ENCODE peak calls at places on chromosomes 1 and 21, in five cellular contexts. One of them, this sample, is unnamed.

GRCh38 chr1:242425232-242425631 is 99.3 kb downstream of the PLD5 start:
- DNase-seq in WTC11: no peak
- DNase-seq in nephron progenitor cell: no peak
- DNase-seq in epithelial cell of esophagus: peak
- DNase-seq in right lobe of liver: no peak
- DNase-seq in this sample: no peak

GRCh38 chr21:36127250-36127904 is 7.5 kb upstream of the CBR3 start:
- DNase-seq in WTC11: no peak
- DNase-seq in nephron progenitor cell: no peak
- DNase-seq in epithelial cell of esophagus: no peak
- DNase-seq in right lobe of liver: no peak
- DNase-seq in this sample: no peak

GRCh38 chr1:43405876-43406234 is 16.2 kb downstream of the SZT2 start:
- DNase-seq in WTC11: no peak
- DNase-seq in nephron progenitor cell: no peak
- DNase-seq in epithelial cell of esophagus: no peak
- DNase-seq in right lobe of liver: no peak
- DNase-seq in this sample: no peak

GRCh38 chr1:91282695-91283420 is 121.8 kb downstream of the HFM1 start:
- DNase-seq in WTC11: peak
- DNase-seq in nephron progenitor cell: peak
- DNase-seq in epithelial cell of esophagus: peak
- DNase-seq in right lobe of liver: no peak
- DNase-seq in this sample: peak

GRCh38 chr1:191913234-191913948 is 244.9 kb upstream of the RGS18 start:
- DNase-seq in WTC11: no peak
- DNase-seq in nephron progenitor cell: no peak
- DNase-seq in epithelial cell of esophagus: no peak
- DNase-seq in right lobe of liver: no peak
- DNase-seq in this sample: no peak

GRCh38 chr1:46466477-46467182 is 23.0 kb upstream of the DMBX1 start:
- DNase-seq in WTC11: peak
- DNase-seq in nephron progenitor cell: peak
- DNase-seq in epithelial cell of esophagus: peak
- DNase-seq in right lobe of liver: no peak
- DNase-seq in this sample: peak

GRCh38 chr1:63523738-63524137 is 413 bp downstream of the EFCAB7 start:
- DNase-seq in WTC11: no peak
- DNase-seq in nephron progenitor cell: peak
- DNase-seq in epithelial cell of esophagus: no peak
- DNase-seq in right lobe of liver: no peak
- DNase-seq in this sample: no peak

GRCh38 chr1:46543761-46544560 is 7.5 kb downstream of the KNCN start:
- DNase-seq in WTC11: no peak
- DNase-seq in nephron progenitor cell: peak
- DNase-seq in epithelial cell of esophagus: no peak
- DNase-seq in right lobe of liver: no peak
- DNase-seq in this sample: no peak

GRCh38 chr1:209560529-209560928 is 23.0 kb upstream of the CAMK1G start:
- DNase-seq in WTC11: no peak
- DNase-seq in nephron progenitor cell: no peak
- DNase-seq in epithelial cell of esophagus: no peak
- DNase-seq in right lobe of liver: no peak
- DNase-seq in this sample: no peak

GRCh38 chr1:236315518-236315917 is 33.8 kb upstream of the ERO1B start:
- DNase-seq in WTC11: no peak
- DNase-seq in nephron progenitor cell: no peak
- DNase-seq in epithelial cell of esophagus: no peak
- DNase-seq in right lobe of liver: no peak
- DNase-seq in this sample: no peak

GRCh38 chr1:47478090-47478489 is 40.2 kb downstream of the FOXD2 start:
- DNase-seq in WTC11: no peak
- DNase-seq in nephron progenitor cell: peak
- DNase-seq in epithelial cell of esophagus: no peak
- DNase-seq in right lobe of liver: peak
- DNase-seq in this sample: no peak

GRCh38 chr1:183907106-183907505 is 102.2 kb downstream of the RGL1 start:
- DNase-seq in WTC11: no peak
- DNase-seq in nephron progenitor cell: no peak
- DNase-seq in epithelial cell of esophagus: no peak
- DNase-seq in right lobe of liver: no peak
- DNase-seq in this sample: no peak

GRCh38 chr1:53639251-53639721 is 99.7 kb downstream of the GLIS1 start:
- DNase-seq in WTC11: peak
- DNase-seq in nephron progenitor cell: peak
- DNase-seq in epithelial cell of esophagus: peak
- DNase-seq in right lobe of liver: no peak
- DNase-seq in this sample: no peak

GRCh38 chr1:41330588-41331545 is 30.4 kb upstream of the FOXO6 start:
- DNase-seq in WTC11: peak
- DNase-seq in nephron progenitor cell: peak
- DNase-seq in epithelial cell of esophagus: no peak
- DNase-seq in right lobe of liver: no peak
- DNase-seq in this sample: no peak

GRCh38 chr1:1360511-1361169 is 2.3 kb upstream of the MXRA8 start:
- DNase-seq in WTC11: peak
- DNase-seq in nephron progenitor cell: peak
- DNase-seq in epithelial cell of esophagus: peak
- DNase-seq in right lobe of liver: no peak
- DNase-seq in this sample: no peak

GRCh38 chr1:244801246-244801645 is 34.2 kb upstream of the COX20 start:
- DNase-seq in WTC11: peak
- DNase-seq in nephron progenitor cell: no peak
- DNase-seq in epithelial cell of esophagus: peak
- DNase-seq in right lobe of liver: peak
- DNase-seq in this sample: peak

GRCh38 chr1:174723815-174724214 is 275.9 kb upstream of the CACYBP start:
- DNase-seq in WTC11: no peak
- DNase-seq in nephron progenitor cell: no peak
- DNase-seq in epithelial cell of esophagus: no peak
- DNase-seq in right lobe of liver: no peak
- DNase-seq in this sample: no peak

GRCh38 chr1:156102634-156103511 is 11.6 kb upstream of the LMNA start:
- DNase-seq in WTC11: no peak
- DNase-seq in nephron progenitor cell: no peak
- DNase-seq in epithelial cell of esophagus: no peak
- DNase-seq in right lobe of liver: no peak
- DNase-seq in this sample: no peak

GRCh38 chr21:37266515-37267221 is 466 bp downstream of the VPS26C start:
- DNase-seq in WTC11: peak
- DNase-seq in nephron progenitor cell: peak
- DNase-seq in epithelial cell of esophagus: no peak
- DNase-seq in right lobe of liver: peak
- DNase-seq in this sample: peak

GRCh38 chr21:25298512-25299491 is 308.5 kb downstream of the MRPL39 start:
- DNase-seq in WTC11: no peak
- DNase-seq in nephron progenitor cell: no peak
- DNase-seq in epithelial cell of esophagus: no peak
- DNase-seq in right lobe of liver: no peak
- DNase-seq in this sample: no peak

GRCh38 chr1:171137580-171137979 is 46.9 kb downstream of the FMO3 start:
- DNase-seq in WTC11: no peak
- DNase-seq in nephron progenitor cell: no peak
- DNase-seq in epithelial cell of esophagus: no peak
- DNase-seq in right lobe of liver: no peak
- DNase-seq in this sample: no peak

GRCh38 chr1:52632732-52633290 is at the start of gene SHISAL2A:
- DNase-seq in WTC11: peak
- DNase-seq in nephron progenitor cell: peak
- DNase-seq in epithelial cell of esophagus: peak
- DNase-seq in right lobe of liver: peak
- DNase-seq in this sample: peak

GRCh38 chr1:24641646-24642151 is 1.4 kb upstream of the SRRM1 start:
- DNase-seq in WTC11: peak
- DNase-seq in nephron progenitor cell: peak
- DNase-seq in epithelial cell of esophagus: peak
- DNase-seq in right lobe of liver: peak
- DNase-seq in this sample: peak

GRCh38 chr1:191875994-191876393 is 282.3 kb upstream of the RGS18 start:
- DNase-seq in WTC11: no peak
- DNase-seq in nephron progenitor cell: no peak
- DNase-seq in epithelial cell of esophagus: no peak
- DNase-seq in right lobe of liver: no peak
- DNase-seq in this sample: no peak

GRCh38 chr1:217369271-217369981 is 261.5 kb downstream of the GPATCH2 start:
- DNase-seq in WTC11: no peak
- DNase-seq in nephron progenitor cell: no peak
- DNase-seq in epithelial cell of esophagus: peak
- DNase-seq in right lobe of liver: no peak
- DNase-seq in this sample: no peak

GRCh38 chr1:107979088-107979487 is 14.1 kb upstream of the VAV3 start:
- DNase-seq in WTC11: no peak
- DNase-seq in nephron progenitor cell: no peak
- DNase-seq in epithelial cell of esophagus: no peak
- DNase-seq in right lobe of liver: no peak
- DNase-seq in this sample: no peak

GRCh38 chr1:162728597-162728996 is 61.9 kb upstream of the HSD17B7 start:
- DNase-seq in WTC11: no peak
- DNase-seq in nephron progenitor cell: no peak
- DNase-seq in epithelial cell of esophagus: no peak
- DNase-seq in right lobe of liver: no peak
- DNase-seq in this sample: no peak

GRCh38 chr1:222923506-222923905 is 108.7 kb downstream of the DISP1 start:
- DNase-seq in WTC11: no peak
- DNase-seq in nephron progenitor cell: no peak
- DNase-seq in epithelial cell of esophagus: no peak
- DNase-seq in right lobe of liver: no peak
- DNase-seq in this sample: no peak

GRCh38 chr1:235831148-235831547 is 35.6 kb downstream of the LYST start:
- DNase-seq in WTC11: no peak
- DNase-seq in nephron progenitor cell: no peak
- DNase-seq in epithelial cell of esophagus: peak
- DNase-seq in right lobe of liver: no peak
- DNase-seq in this sample: no peak

GRCh38 chr1:155272466-155273133 is 704 bp downstream of the CLK2 start:
- DNase-seq in WTC11: no peak
- DNase-seq in nephron progenitor cell: no peak
- DNase-seq in epithelial cell of esophagus: peak
- DNase-seq in right lobe of liver: no peak
- DNase-seq in this sample: no peak

DNA sequence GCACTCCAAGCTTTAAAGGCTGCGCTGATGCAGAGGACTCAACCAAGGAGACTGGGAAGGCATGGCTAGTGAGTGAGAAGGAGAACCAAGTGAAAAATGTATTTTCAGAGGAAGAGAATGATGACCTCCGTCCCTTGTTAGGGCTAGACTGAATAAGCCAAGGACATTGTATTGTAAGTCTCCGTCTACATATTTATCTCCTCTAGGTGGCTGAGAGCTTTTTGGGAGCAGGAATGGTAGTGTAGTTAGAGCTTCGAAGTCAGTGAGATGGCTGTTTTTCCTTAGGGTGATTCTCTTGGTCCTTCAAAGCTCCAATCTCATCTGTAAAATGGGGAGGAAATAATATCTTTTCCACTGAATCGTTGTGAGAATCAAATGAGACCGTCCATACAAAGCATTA is 37.6 kb downstream of the ZBTB40 start:
- DNase-seq in WTC11: no peak
- DNase-seq in nephron progenitor cell: no peak
- DNase-seq in epithelial cell of esophagus: no peak
- DNase-seq in right lobe of liver: no peak
- DNase-seq in this sample: no peak
- TF ChIP-seq CTCF in WTC11: no peak
- TF ChIP-seq CTCF in nephron progenitor cell: no peak
- TF ChIP-seq CTCF in epithelial cell of esophagus: no peak
- TF ChIP-seq CTCF in right lobe of liver: no peak
- TF ChIP-seq CTCF in this sample: no peak

GRCh38 chr1:168324745-168325425 is 44.2 kb downstream of the TBX19 start:
- DNase-seq in WTC11: no peak
- DNase-seq in nephron progenitor cell: no peak
- DNase-seq in epithelial cell of esophagus: no peak
- DNase-seq in right lobe of liver: no peak
- DNase-seq in this sample: no peak

GRCh38 chr1:168319691-168320090 is 39.0 kb downstream of the TBX19 start:
- DNase-seq in WTC11: peak
- DNase-seq in nephron progenitor cell: peak
- DNase-seq in epithelial cell of esophagus: no peak
- DNase-seq in right lobe of liver: no peak
- DNase-seq in this sample: peak

GRCh38 chr1:168320805-168321577 is 40.3 kb downstream of the TBX19 start:
- DNase-seq in WTC11: no peak
- DNase-seq in nephron progenitor cell: no peak
- DNase-seq in epithelial cell of esophagus: peak
- DNase-seq in right lobe of liver: no peak
- DNase-seq in this sample: no peak

GRCh38 chr1:168320149-168320548 is 39.5 kb downstream of the TBX19 start:
- DNase-seq in WTC11: no peak
- DNase-seq in nephron progenitor cell: no peak
- DNase-seq in epithelial cell of esophagus: no peak
- DNase-seq in right lobe of liver: no peak
- DNase-seq in this sample: no peak

DNA sequence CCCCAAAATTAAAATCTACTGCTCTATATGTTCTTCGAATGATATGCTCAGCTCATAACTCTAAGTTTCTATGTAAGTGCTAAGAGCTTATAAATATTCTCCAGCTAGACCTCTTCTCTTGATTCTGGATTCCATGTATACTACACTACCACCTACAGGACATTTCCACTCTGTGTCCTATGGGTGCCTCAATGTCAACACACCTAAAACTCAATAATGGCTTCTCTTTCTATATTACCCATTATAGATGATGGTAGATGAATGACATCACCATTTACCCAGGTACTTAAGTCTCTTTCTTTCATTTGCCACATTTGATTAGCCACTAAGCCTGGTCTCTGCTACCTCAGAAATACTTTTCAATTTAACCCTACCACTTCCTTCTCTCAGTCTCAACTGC is 41.3 kb downstream of the TBX19 start:
- DNase-seq in WTC11: no peak
- DNase-seq in nephron progenitor cell: no peak
- DNase-seq in epithelial cell of esophagus: peak
- DNase-seq in right lobe of liver: no peak
- DNase-seq in this sample: no peak
- TF ChIP-seq CTCF in WTC11: no peak
- TF ChIP-seq CTCF in nephron progenitor cell: no peak
- TF ChIP-seq CTCF in epithelial cell of esophagus: peak
- TF ChIP-seq CTCF in right lobe of liver: peak
- TF ChIP-seq CTCF in this sample: no peak

GRCh38 chr21:46120301-46121285 is 22.7 kb downstream of the COL6A2 start:
- DNase-seq in WTC11: peak
- DNase-seq in nephron progenitor cell: no peak
- DNase-seq in epithelial cell of esophagus: no peak
- DNase-seq in right lobe of liver: peak
- DNase-seq in this sample: no peak
- TF ChIP-seq CTCF in WTC11: no peak
- TF ChIP-seq CTCF in nephron progenitor cell: no peak
- TF ChIP-seq CTCF in epithelial cell of esophagus: no peak
- TF ChIP-seq CTCF in right lobe of liver: no peak
- TF ChIP-seq CTCF in this sample: no peak

DNA sequence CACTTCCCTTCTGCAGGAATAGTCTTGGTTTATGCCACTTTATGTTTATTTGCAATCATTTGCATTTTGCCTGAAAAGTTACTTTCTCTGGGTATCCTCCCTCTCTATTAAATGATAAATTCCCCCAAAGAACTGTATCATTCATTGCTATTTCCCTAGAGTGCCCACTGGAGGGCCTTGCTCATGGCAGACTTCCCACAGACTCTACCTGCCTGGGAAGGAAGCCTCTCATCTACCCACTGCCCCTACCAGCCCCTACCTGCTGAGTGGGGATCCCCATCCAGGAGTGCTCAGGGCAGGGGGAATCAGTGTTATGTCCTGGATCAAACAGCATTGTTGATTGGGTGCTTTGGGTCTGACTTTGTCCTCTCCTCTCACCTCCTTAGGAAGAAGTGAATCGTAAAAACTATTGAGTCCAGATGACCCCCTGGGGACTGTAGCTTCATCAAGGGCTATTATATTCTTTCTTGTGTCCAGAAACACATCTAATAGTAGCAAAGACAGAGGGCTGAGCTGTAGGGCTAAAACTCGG is 6.8 kb upstream of the LRRN2 start:
- DNase-seq in WTC11: no peak
- DNase-seq in nephron progenitor cell: no peak
- DNase-seq in epithelial cell of esophagus: no peak
- DNase-seq in right lobe of liver: no peak
- DNase-seq in this sample: no peak
- TF ChIP-seq CTCF in WTC11: no peak
- TF ChIP-seq CTCF in nephron progenitor cell: no peak
- TF ChIP-seq CTCF in epithelial cell of esophagus: peak
- TF ChIP-seq CTCF in right lobe of liver: peak
- TF ChIP-seq CTCF in this sample: no peak